ENCODE peak calls at places on chromosome 18, in four cellular contexts. M is tibial nerve, P is AG10803, Q is PC-9. O is an unnamed sample.

GRCh38 chr18:23752796-23753195 is 63.5 kb downstream of the LAMA3 start:
- DNase-seq in P (peak), M (no peak), Q (no peak), O (no peak)

GRCh38 chr18:24023185-24023814 is 8.7 kb downstream of the TTC39C start:
- DNase-seq in Q (peak), M (no peak), P (no peak), O (no peak)

GRCh38 chr18:9431296-9431695 is 44.0 kb upstream of the RALBP1 start:
- DNase-seq in M (no peak), P (no peak), Q (no peak), O (no peak)

GRCh38 chr18:63366270-63366990 is 576 bp downstream of the KDSR start:
- DNase-seq in M (no peak), P (peak), Q (peak), O (peak)

GRCh38 chr18:58755304-58756010 is 84.2 kb downstream of the MALT1 start:
- DNase-seq in Q (no peak), P (no peak), M (no peak), O (no peak)

GRCh38 chr18:58618822-58619553 is 9.9 kb downstream of the ALPK2 start:
- DNase-seq in Q (no peak), P (no peak), M (no peak), O (no peak)

GRCh38 chr18:396571-396970 is 103.9 kb downstream of the COLEC12 start:
- DNase-seq in P (no peak), M (no peak), Q (no peak), O (no peak)

GRCh38 chr18:58525517-58525916 is 103.4 kb downstream of the ALPK2 start:
- DNase-seq in P (peak), Q (no peak), M (no peak), O (peak)

GRCh38 chr18:1774261-1774660 is 797.0 kb downstream of the METTL4 start:
- DNase-seq in P (no peak), Q (no peak), M (no peak), O (no peak)

GRCh38 chr18:61851940-61852451 is 40.8 kb downstream of the RNF152 start:
- DNase-seq in Q (no peak), M (no peak), P (peak), O (peak)

GRCh38 chr18:65269375-65269774 is 481.4 kb upstream of the CDH7 start:
- DNase-seq in P (no peak), M (no peak), Q (no peak), O (no peak)

GRCh38 chr18:27713037-27713726 is 463.7 kb downstream of the CDH2 start:
- DNase-seq in M (no peak), P (no peak), Q (no peak), O (peak)

GRCh38 chr18:59690216-59691045 is 6.8 kb downstream of the CCBE1 start:
- DNase-seq in P (peak), Q (no peak), M (no peak), O (no peak)

GRCh38 chr18:77177009-77177408 is 44.4 kb upstream of the MBP start:
- DNase-seq in P (peak), Q (no peak), M (no peak), O (peak)

GRCh38 chr18:46387426-46388131 is 269.4 kb downstream of the LOXHD1 start:
- DNase-seq in Q (no peak), M (no peak), P (no peak), O (no peak)

GRCh38 chr18:45611943-45612342 is 3.3 kb upstream of the SLC14A2 start:
- DNase-seq in P (no peak), Q (no peak), M (no peak), O (no peak)

GRCh38 chr18:3481696-3482210 is 31.8 kb downstream of the TGIF1 start:
- DNase-seq in Q (no peak), P (peak), M (no peak), O (peak)

GRCh38 chr18:46759885-46760284 is 3.0 kb upstream of the ST8SIA5 start:
- DNase-seq in P (no peak), Q (no peak), M (no peak), O (no peak)

GRCh38 chr18:22109535-22109934 is 59.9 kb upstream of the GATA6 start:
- DNase-seq in Q (no peak), M (no peak), P (no peak), O (no peak)

GRCh38 chr18:9092665-9093064 is 9.8 kb upstream of the NDUFV2 start:
- DNase-seq in P (no peak), M (no peak), Q (no peak), O (peak)

GRCh38 chr18:9824474-9824832 is 61.3 kb upstream of the TXNDC2 start:
- DNase-seq in Q (no peak), M (no peak), P (peak), O (peak)

DNA sequence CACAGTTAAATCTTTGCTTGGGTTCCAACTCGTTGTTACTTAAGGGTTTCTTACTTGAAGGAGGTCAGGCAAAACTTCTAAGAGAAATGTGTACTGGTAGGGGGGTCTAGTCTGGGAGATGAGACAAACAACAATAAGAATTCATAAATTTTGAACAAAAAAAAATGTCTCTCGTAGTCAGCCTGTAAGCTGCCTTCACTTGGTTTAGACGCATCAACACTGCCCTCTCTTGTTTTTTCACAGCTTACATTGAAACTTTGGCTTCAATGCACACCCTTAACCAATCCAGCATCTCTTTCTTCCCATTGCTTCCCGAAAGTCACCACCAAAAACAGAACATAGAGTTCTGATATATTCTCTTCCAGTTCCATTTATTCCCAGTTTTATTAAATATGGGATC is 576.4 kb upstream of the PIK3C3 start:
- DNase-seq in P (peak), Q (no peak), M (no peak), O (peak)
- TF ChIP-seq CTCF in P (peak), Q (no peak), M (no peak), O (peak)

GRCh38 chr18:12839526-12840196 is 44.4 kb downstream of the PTPN2 start:
- DNase-seq in P (peak), M (no peak), Q (no peak), O (peak)

GRCh38 chr18:12836551-12836950 is 47.5 kb downstream of the PTPN2 start:
- DNase-seq in Q (no peak), P (no peak), M (no peak), O (no peak)

GRCh38 chr18:12839057-12839525 is 44.9 kb downstream of the PTPN2 start:
- DNase-seq in M (no peak), P (no peak), Q (no peak), O (no peak)

GRCh38 chr18:12837747-12838146 is 46.3 kb downstream of the PTPN2 start:
- DNase-seq in Q (no peak), M (no peak), P (peak), O (peak)

GRCh38 chr18:12838178-12838634 is 45.8 kb downstream of the PTPN2 start:
- DNase-seq in Q (peak), P (peak), M (no peak), O (peak)
- H3K4me3 ChIP-seq in Q (peak), P (peak), M (no peak), O (peak)

DNA sequence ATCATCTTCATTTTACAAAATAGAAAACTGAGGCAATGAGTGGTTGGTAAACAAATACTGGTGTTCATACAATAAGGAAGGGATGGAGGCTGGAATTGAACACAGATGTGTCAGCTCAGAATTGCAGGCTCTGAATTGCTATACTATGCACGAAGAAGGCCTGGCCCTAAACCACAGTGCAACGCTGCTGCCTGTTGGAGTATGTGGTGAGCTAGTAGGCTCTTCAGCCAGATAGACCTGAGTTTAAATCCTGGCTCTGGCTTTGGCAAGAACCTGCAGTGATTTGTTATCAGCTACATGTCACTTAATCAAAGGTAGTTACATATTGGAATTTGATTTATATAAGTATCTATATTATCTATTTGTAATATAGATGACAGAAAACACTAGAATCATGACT is 1602.4 kb upstream of the CELF4 start:
- DNase-seq in P (no peak), Q (no peak), M (no peak), O (no peak)
- TF ChIP-seq CTCF in P (no peak), Q (no peak), M (no peak), O (no peak)

GRCh38 chr18:69401475-69402218 is 959 bp downstream of the DOK6 start:
- DNase-seq in Q (no peak), M (no peak), P (peak), O (peak)
- H3K4me3 ChIP-seq in Q (no peak), M (peak), P (peak), O (peak)

GRCh38 chr18:73842795-73843394 is 304.7 kb downstream of the FBXO15 start:
- DNase-seq in P (peak), Q (peak), M (peak), O (peak)

GRCh38 chr18:73840319-73841065 is 307.1 kb downstream of the FBXO15 start:
- DNase-seq in P (no peak), Q (no peak), M (no peak), O (no peak)

GRCh38 chr18:73839441-73839840 is 308.2 kb downstream of the FBXO15 start:
- DNase-seq in Q (no peak), M (no peak), P (no peak), O (no peak)

DNA sequence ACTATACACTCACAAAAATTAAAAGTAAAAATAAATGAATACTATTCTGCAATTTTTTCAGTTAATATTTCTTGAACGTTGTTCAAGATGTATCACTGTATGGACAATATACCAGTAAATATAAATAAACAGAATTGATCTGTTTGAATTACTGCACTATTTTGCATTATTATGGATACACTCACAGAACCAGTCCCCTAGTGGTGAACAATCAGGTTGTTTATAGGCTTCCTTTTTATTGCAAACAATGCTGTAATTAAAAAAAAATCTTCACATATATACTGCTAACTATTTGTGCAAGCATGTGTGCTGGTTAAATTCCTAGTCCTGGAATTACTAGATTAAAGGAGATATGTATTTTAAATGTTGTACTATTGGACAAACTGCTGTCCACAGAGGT is 306.0 kb downstream of the FBXO15 start:
- DNase-seq in M (no peak), P (no peak), Q (no peak), O (peak)
- TF ChIP-seq CTCF in M (no peak), P (peak), Q (peak), O (peak)

DNA sequence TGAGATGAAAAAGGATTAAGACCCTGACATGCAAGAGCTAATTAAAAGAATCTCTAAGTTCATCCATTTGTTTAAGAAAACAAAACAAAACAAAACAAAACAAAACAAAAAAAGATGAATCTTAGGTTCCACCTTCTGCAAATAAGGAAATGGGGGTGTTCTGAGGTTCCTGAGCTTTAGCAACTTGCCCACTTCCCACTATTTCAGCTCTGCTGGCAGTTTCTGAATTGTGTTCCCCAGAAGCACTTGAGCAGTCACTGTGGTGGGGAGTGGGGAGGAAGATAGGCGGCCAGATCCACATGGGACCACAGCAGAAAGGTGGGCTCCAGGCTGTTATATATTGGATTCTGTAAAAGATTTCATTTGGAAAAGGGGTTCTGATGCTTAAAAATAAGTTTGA is 20.3 kb downstream of the INO80C start:
- DNase-seq in Q (no peak), P (no peak), M (no peak), O (no peak)
- H3K4me3 ChIP-seq in Q (peak), P (no peak), M (no peak), O (no peak)

DNA sequence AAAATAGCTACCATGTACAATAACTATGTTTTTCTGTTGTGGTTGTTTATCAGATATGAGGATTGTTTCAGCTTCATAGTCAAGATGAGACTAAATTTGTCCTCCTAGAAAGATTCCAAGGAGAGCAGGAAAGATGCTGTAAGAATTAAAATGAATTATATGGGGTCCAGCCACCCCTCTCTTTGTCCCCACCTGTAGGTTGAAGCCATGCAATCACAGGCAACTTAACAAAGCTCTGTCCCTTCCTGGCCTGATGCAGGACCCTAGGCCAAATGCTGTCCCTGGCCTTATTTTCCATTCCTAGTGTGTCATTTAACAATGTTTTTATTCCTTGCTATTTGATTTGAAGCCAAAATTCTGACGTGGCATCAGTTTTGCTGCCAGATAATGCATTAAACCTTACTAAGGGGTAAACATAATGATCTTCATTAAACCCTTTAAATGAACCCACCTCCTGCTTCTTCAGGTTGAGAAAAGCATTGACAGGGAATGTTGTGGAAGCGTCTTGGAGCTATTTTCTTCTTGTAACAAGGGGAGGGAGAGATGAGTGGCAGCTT is 240.9 kb upstream of the ZNF521 start:
- DNase-seq in Q (no peak), P (no peak), M (no peak), O (no peak)
- TF ChIP-seq CTCF in Q (no peak), P (no peak), M (no peak), O (no peak)

GRCh38 chr18:48944634-48945033 is 6.1 kb downstream of the SMAD7 start:
- DNase-seq in P (no peak), M (no peak), Q (no peak), O (peak)
- H3K4me3 ChIP-seq in P (no peak), M (no peak), Q (no peak), O (no peak)

O was measured in cardiac fibroblast.